ENCODE peak calls at places on chromosomes 11 and 22, in seven cellular contexts. S is stomach, L is PC-3, N is gastrocnemius medialis, V is uterus, I is AG04450, W is A549. G is an unnamed sample.

GRCh38 chr11:82776377-82776776 is 42.7 kb upstream of the FAM181B start:
- DNase-seq in S (no peak), L (peak), N (no peak), V (no peak), I (no peak), W (no peak), G (peak)

GRCh38 chr22:44944891-44945600 is 64.8 kb downstream of the PHF21B start:
- DNase-seq in S (no peak), L (no peak), N (no peak), V (no peak), I (no peak), W (no peak), G (no peak)

GRCh38 chr11:33553486-33553885 is 147.1 kb downstream of the C11orf91 start:
- DNase-seq in S (no peak), L (peak), N (no peak), V (no peak), I (no peak), W (no peak), G (peak)

GRCh38 chr11:1234771-1235614 is 12.1 kb downstream of the MUC5B start:
- DNase-seq in S (no peak), L (no peak), N (no peak), V (no peak), I (no peak), W (no peak), G (no peak)

GRCh38 chr11:100961633-100962032 is 168.0 kb downstream of the PGR start:
- DNase-seq in S (no peak), L (peak), N (no peak), V (no peak), I (no peak), W (no peak), G (peak)

GRCh38 chr11:69950120-69950519 is 128.0 kb upstream of the ANO1 start:
- DNase-seq in S (no peak), L (peak), N (no peak), V (no peak), I (no peak), W (peak), G (no peak)

GRCh38 chr22:23187871-23188700 is 7.8 kb downstream of the BCR start:
- DNase-seq in S (no peak), L (no peak), N (no peak), V (no peak), I (no peak), W (no peak), G (no peak)

GRCh38 chr11:64449381-64450167 is 90.6 kb downstream of the RPS6KA4 start:
- DNase-seq in S (peak), L (peak), N (peak), V (peak), I (no peak), W (peak), G (peak)

GRCh38 chr11:19821412-19821875 is 108.8 kb downstream of the NAV2 start:
- DNase-seq in S (no peak), L (no peak), N (no peak), V (no peak), I (no peak), W (no peak), G (no peak)

GRCh38 chr11:1234054-1234720 is 11.3 kb downstream of the MUC5B start:
- DNase-seq in S (no peak), L (no peak), N (no peak), V (no peak), I (no peak), W (no peak), G (no peak)

GRCh38 chr22:41290262-41291221 is 4.6 kb upstream of the RANGAP1 start:
- DNase-seq in S (no peak), L (peak), N (no peak), V (no peak), I (peak), W (peak), G (peak)
- TF ChIP-seq CTCF in S (no peak), L (no peak), N (no peak), V (no peak), I (no peak), W (no peak), G (no peak)

DNA sequence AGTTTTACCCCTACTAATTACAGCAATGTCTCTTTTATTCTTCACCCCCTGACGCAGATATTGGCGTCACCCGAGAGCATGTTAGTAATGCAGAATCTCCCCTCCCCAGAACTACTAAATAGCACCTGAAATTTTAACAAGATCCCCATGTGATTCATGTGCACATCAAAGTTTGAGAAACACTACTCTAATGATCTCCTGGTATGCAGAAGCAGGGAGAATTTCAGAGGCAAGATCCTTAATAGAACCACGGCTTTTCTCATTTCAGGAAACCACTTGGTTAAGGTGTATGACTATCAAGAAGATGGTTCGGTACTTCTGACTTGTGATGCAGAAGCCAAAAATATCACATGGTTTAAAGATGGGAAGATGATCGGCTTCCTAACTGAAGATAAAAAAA is 5.3 kb downstream of the CD3G start:
- DNase-seq in S (no peak), L (no peak), N (no peak), V (no peak), I (no peak), W (no peak), G (no peak)
- H3K27ac ChIP-seq in S (no peak), L (no peak), N (no peak), V (no peak), I (no peak), W (no peak), G (no peak)

DNA sequence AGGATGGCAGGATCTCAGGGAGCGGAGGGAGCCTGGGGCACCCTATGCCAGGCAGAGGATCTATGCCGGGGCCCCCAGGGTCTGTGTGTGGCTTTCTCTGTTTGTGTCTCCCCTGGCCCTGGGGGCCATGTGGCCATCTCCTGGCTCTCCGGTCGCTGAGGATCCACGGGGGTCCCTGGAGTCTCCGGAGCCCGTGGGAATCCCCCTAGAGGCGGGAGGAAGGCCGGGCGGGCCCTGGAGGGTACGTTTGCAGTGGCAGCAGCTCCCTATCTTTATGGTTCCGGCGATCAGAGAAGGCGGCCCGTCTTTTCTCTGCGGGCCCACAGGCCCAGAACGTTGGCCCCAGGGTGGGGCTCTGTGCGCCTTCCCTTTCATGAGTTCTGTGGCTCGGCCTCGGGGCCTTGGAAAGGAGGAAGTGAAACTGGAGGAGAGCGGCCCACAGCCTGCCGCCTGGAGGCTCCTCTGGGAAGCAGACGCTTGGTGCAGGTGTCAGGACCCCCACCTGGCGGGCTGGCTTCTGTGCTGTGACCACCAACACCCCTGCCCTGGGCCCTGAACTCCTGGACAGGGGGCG is 82.1 kb downstream of the KCNQ1 start:
- DNase-seq in S (peak), L (no peak), N (peak), V (peak), I (no peak), W (no peak), G (no peak)
- TF ChIP-seq CTCF in S (peak), L (no peak), N (no peak), V (no peak), I (no peak), W (no peak), G (peak)

DNA sequence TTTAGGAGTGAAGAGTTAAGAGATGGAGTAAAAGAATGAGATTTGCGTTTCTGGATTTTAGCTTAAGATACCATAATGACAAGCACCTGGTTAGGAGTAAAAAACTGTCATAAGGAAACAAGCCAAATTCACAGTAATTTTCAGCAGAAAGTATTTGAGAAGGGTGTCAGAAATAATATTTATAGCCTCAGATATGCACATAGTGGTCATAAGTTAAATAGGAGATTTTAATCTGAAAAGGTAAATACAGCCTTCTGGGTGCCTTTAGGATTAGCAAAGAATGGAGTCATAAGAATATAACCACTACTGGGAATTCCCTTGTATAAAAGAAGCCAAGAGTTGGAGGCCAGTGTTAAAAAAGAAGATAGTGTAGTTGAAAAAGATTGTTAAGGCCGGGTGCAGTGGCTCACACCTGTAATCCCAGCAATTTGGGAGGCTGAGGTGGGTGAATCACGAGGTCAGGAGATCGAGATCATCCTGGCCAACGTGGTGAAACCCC is 160.1 kb downstream of the SWAP70 start:
- DNase-seq in S (no peak), L (peak), N (no peak), V (no peak), I (no peak), W (no peak), G (peak)
- H3K27ac ChIP-seq in S (no peak), L (no peak), N (no peak), V (no peak), I (no peak), W (peak), G (peak)